ENCODE peak calls at places on chromosome 7, in seven cellular contexts. G is hippocampal formation, J is left cardiac atrium, S is mucosa of descending colon, V is BJ, P is NCI-H1105 treated with DMSO at 0.1 percent for 48 hours, R is NCI-H345. C is an unnamed sample.

GRCh38 chr7:46515844-46516590 is 594.9 kb upstream of the IGFBP3 start:
- DNase-seq in G (no peak), R (no peak), S (no peak), V (no peak), P (no peak), J (no peak), C (no peak)

GRCh38 chr7:81264116-81264515 is 345.3 kb upstream of the SEMA3C start:
- DNase-seq in P (peak), J (no peak), S (peak), V (no peak), R (peak), G (no peak), C (no peak)

GRCh38 chr7:80923211-80923612 is 4.4 kb upstream of the SEMA3C start:
- DNase-seq in G (no peak), J (no peak), S (no peak), V (no peak), R (peak), P (peak), C (no peak)

GRCh38 chr7:44639701-44640321 is 33.4 kb downstream of the OGDH start:
- DNase-seq in P (no peak), G (peak), S (peak), J (no peak), R (no peak), V (peak), C (no peak)

GRCh38 chr7:80230327-80230726 is 95.7 kb downstream of the GNAI1 start:
- DNase-seq in S (no peak), J (no peak), P (no peak), G (no peak), R (no peak), V (no peak), C (no peak)

GRCh38 chr7:2175091-2175490 is 57.7 kb downstream of the MAD1L1 start:
- DNase-seq in R (no peak), P (no peak), J (no peak), V (no peak), G (no peak), S (no peak), C (no peak)

GRCh38 chr7:55177589-55178261 is 158.9 kb downstream of the EGFR start:
- DNase-seq in S (peak), G (no peak), V (no peak), P (no peak), J (peak), R (no peak), C (no peak)

GRCh38 chr7:910931-911431 is 34.6 kb downstream of the GET4 start:
- DNase-seq in J (no peak), G (no peak), V (no peak), S (no peak), R (no peak), P (no peak), C (no peak)

GRCh38 chr7:76060842-76061241 is 12.9 kb downstream of the MDH2 start:
- DNase-seq in V (no peak), P (no peak), G (no peak), S (no peak), R (no peak), J (peak), C (no peak)

GRCh38 chr7:139871276-139871675 is 42.2 kb downstream of the TBXAS1 start:
- DNase-seq in G (no peak), R (no peak), P (no peak), S (no peak), J (no peak), V (peak), C (no peak)

GRCh38 chr7:117193564-117193963 is 129.3 kb downstream of the WNT2 start:
- DNase-seq in J (no peak), V (no peak), P (no peak), S (no peak), R (no peak), G (no peak), C (no peak)

C was measured in stimulated activated effector memory CD8-positive, alpha-beta T cell treated with anti-CD3 and anti-CD28 coated beads, Interleukin-12 subunit alpha, Interleukin-12 subunit beta, amount 100 ng/mL, for 72 hours.